ENCODE peak calls at places on chromosomes 6 and 20, in nine cellular contexts. One of them, this sample, is unnamed. For H3K4me1 and H3K27me3, the result is how much of the 10 kb centered on the place peaks cover.

GRCh38 chr6:144921206-144921975 is 636.3 kb downstream of the UTRN start:
- DNase-seq in GM23248: peak
- DNase-seq in Panc1: no peak
- DNase-seq in left ventricle myocardium inferior: no peak
- DNase-seq in uterus: no peak
- DNase-seq in upper lobe of left lung: no peak
- DNase-seq in cardiac muscle cell: no peak
- DNase-seq in tibial artery: no peak
- DNase-seq in SK-N-SH: no peak
- DNase-seq in this sample: no peak

GRCh38 chr20:55216525-55217242 is 741.3 kb downstream of the DOK5 start:
- DNase-seq in tibial artery: no peak
- DNase-seq in left ventricle myocardium inferior: no peak
- DNase-seq in upper lobe of left lung: no peak
- DNase-seq in Panc1: no peak
- DNase-seq in cardiac muscle cell: no peak
- DNase-seq in SK-N-SH: peak
- DNase-seq in uterus: no peak
- DNase-seq in GM23248: no peak
- DNase-seq in this sample: no peak

GRCh38 chr20:32614772-32615171 is 29.6 kb upstream of the NOL4L start:
- DNase-seq in GM23248: no peak
- DNase-seq in tibial artery: no peak
- DNase-seq in SK-N-SH: no peak
- DNase-seq in left ventricle myocardium inferior: no peak
- DNase-seq in Panc1: no peak
- DNase-seq in cardiac muscle cell: no peak
- DNase-seq in uterus: no peak
- DNase-seq in upper lobe of left lung: no peak
- DNase-seq in this sample: no peak

GRCh38 chr20:37480915-37481314 is 40.1 kb upstream of the NNAT start:
- DNase-seq in GM23248: no peak
- DNase-seq in Panc1: no peak
- DNase-seq in left ventricle myocardium inferior: no peak
- DNase-seq in SK-N-SH: no peak
- DNase-seq in upper lobe of left lung: no peak
- DNase-seq in tibial artery: peak
- DNase-seq in cardiac muscle cell: no peak
- DNase-seq in uterus: no peak
- DNase-seq in this sample: no peak

GRCh38 chr6:124963416-124964083 is 1.3 kb downstream of the RNF217 start:
- DNase-seq in Panc1: no peak
- DNase-seq in uterus: no peak
- DNase-seq in cardiac muscle cell: peak
- DNase-seq in GM23248: peak
- DNase-seq in left ventricle myocardium inferior: no peak
- DNase-seq in SK-N-SH: no peak
- DNase-seq in tibial artery: no peak
- DNase-seq in upper lobe of left lung: peak
- DNase-seq in this sample: peak

GRCh38 chr6:12610862-12611261 is 105.7 kb upstream of the PHACTR1 start:
- DNase-seq in Panc1: no peak
- DNase-seq in left ventricle myocardium inferior: no peak
- DNase-seq in cardiac muscle cell: no peak
- DNase-seq in uterus: no peak
- DNase-seq in GM23248: no peak
- DNase-seq in tibial artery: no peak
- DNase-seq in SK-N-SH: no peak
- DNase-seq in upper lobe of left lung: no peak
- DNase-seq in this sample: no peak

GRCh38 chr6:36735110-36735971 is 37.7 kb downstream of the RAB44 start:
- DNase-seq in GM23248: peak
- DNase-seq in uterus: peak
- DNase-seq in SK-N-SH: no peak
- DNase-seq in tibial artery: peak
- DNase-seq in upper lobe of left lung: peak
- DNase-seq in cardiac muscle cell: peak
- DNase-seq in left ventricle myocardium inferior: peak
- DNase-seq in Panc1: no peak
- DNase-seq in this sample: peak

GRCh38 chr20:10519361-10520048 is 84.4 kb downstream of the SLX4IP start:
- DNase-seq in left ventricle myocardium inferior: no peak
- DNase-seq in SK-N-SH: no peak
- DNase-seq in tibial artery: no peak
- DNase-seq in cardiac muscle cell: no peak
- DNase-seq in Panc1: no peak
- DNase-seq in GM23248: peak
- DNase-seq in uterus: no peak
- DNase-seq in upper lobe of left lung: no peak
- DNase-seq in this sample: no peak

GRCh38 chr6:41315943-41316342 is 19.5 kb upstream of the NCR2 start:
- DNase-seq in tibial artery: no peak
- DNase-seq in left ventricle myocardium inferior: no peak
- DNase-seq in uterus: no peak
- DNase-seq in upper lobe of left lung: no peak
- DNase-seq in GM23248: no peak
- DNase-seq in Panc1: no peak
- DNase-seq in SK-N-SH: no peak
- DNase-seq in cardiac muscle cell: no peak
- DNase-seq in this sample: no peak

GRCh38 chr20:57237006-57237953 is 29.2 kb downstream of the BMP7 start:
- DNase-seq in left ventricle myocardium inferior: no peak
- DNase-seq in upper lobe of left lung: no peak
- DNase-seq in tibial artery: no peak
- DNase-seq in GM23248: peak
- DNase-seq in SK-N-SH: no peak
- DNase-seq in Panc1: no peak
- DNase-seq in uterus: no peak
- DNase-seq in cardiac muscle cell: no peak
- DNase-seq in this sample: no peak

GRCh38 chr20:41476446-41476845 is 109.8 kb upstream of the EMILIN3 start:
- DNase-seq in GM23248: no peak
- DNase-seq in SK-N-SH: no peak
- DNase-seq in cardiac muscle cell: no peak
- DNase-seq in Panc1: no peak
- DNase-seq in left ventricle myocardium inferior: no peak
- DNase-seq in upper lobe of left lung: no peak
- DNase-seq in uterus: no peak
- DNase-seq in tibial artery: no peak
- DNase-seq in this sample: no peak

GRCh38 chr20:41479113-41479512 is 112.5 kb upstream of the EMILIN3 start:
- DNase-seq in upper lobe of left lung: no peak
- DNase-seq in tibial artery: no peak
- DNase-seq in GM23248: no peak
- DNase-seq in cardiac muscle cell: no peak
- DNase-seq in Panc1: no peak
- DNase-seq in left ventricle myocardium inferior: no peak
- DNase-seq in SK-N-SH: no peak
- DNase-seq in uterus: no peak
- DNase-seq in this sample: no peak

GRCh38 chr20:41480054-41480770 is 113.6 kb upstream of the EMILIN3 start:
- DNase-seq in Panc1: no peak
- DNase-seq in tibial artery: no peak
- DNase-seq in SK-N-SH: no peak
- DNase-seq in left ventricle myocardium inferior: no peak
- DNase-seq in upper lobe of left lung: no peak
- DNase-seq in GM23248: no peak
- DNase-seq in uterus: no peak
- DNase-seq in cardiac muscle cell: peak
- DNase-seq in this sample: no peak

GRCh38 chr20:41476013-41476441 is 109.4 kb upstream of the EMILIN3 start:
- DNase-seq in cardiac muscle cell: peak
- DNase-seq in Panc1: no peak
- DNase-seq in uterus: no peak
- DNase-seq in GM23248: peak
- DNase-seq in upper lobe of left lung: no peak
- DNase-seq in tibial artery: no peak
- DNase-seq in SK-N-SH: no peak
- DNase-seq in left ventricle myocardium inferior: no peak
- DNase-seq in this sample: peak

DNA sequence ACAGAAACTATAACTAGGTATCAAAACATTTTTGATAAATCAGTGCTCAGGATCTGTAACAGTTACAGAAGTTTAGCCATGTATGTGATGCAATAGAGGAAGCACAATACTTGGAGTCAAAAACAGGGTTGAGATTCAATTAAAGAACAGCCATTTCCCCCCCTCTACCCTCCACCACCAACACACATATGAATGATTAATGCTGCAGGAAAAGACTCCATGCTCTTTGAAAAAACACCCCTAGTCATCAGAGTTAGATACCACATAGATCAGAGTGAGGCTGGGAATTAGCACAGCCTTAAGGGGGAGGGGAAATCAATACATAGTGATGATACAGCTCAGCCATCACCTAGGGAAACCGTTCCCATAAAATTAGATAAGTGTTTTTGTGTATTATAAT is 108.9 kb upstream of the EMILIN3 start:
- DNase-seq in SK-N-SH: no peak
- DNase-seq in Panc1: no peak
- DNase-seq in tibial artery: no peak
- DNase-seq in cardiac muscle cell: peak
- DNase-seq in GM23248: peak
- DNase-seq in uterus: no peak
- DNase-seq in upper lobe of left lung: no peak
- DNase-seq in left ventricle myocardium inferior: no peak
- DNase-seq in this sample: no peak
- H3K4me1 ChIP-seq in SK-N-SH: under half
- H3K4me1 ChIP-seq in Panc1: under half
- H3K4me1 ChIP-seq in tibial artery: under half
- H3K4me1 ChIP-seq in cardiac muscle cell: under half
- H3K4me1 ChIP-seq in GM23248: under half
- H3K4me1 ChIP-seq in uterus: under half
- H3K4me1 ChIP-seq in upper lobe of left lung: under half
- H3K4me1 ChIP-seq in left ventricle myocardium inferior: under half
- H3K4me1 ChIP-seq in this sample: under half

DNA sequence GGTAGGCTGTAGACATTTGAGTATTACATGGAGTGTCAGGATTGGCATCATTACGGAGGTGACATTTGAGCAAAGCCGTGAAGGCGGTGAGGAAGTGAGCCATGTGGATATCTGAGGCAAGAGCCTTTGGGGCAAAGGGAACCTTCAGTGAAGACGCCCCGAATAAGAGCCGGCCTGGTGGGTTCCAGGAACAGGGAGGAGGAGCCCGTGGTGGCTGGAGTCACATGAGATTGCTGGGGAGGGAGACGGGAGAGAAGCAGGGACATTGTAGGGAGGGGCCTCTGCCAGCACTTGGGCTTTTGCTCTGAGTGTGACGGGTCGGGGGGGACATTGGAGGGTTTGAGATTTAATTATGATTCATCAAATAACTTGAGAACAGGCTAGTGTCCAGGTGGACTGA is 78.3 kb downstream of the PHACTR3 start:
- DNase-seq in Panc1: no peak
- DNase-seq in GM23248: no peak
- DNase-seq in left ventricle myocardium inferior: no peak
- DNase-seq in upper lobe of left lung: no peak
- DNase-seq in uterus: no peak
- DNase-seq in cardiac muscle cell: no peak
- DNase-seq in SK-N-SH: no peak
- DNase-seq in tibial artery: no peak
- DNase-seq in this sample: no peak
- H3K27me3 ChIP-seq in Panc1: under half
- H3K27me3 ChIP-seq in GM23248: under half
- H3K27me3 ChIP-seq in left ventricle myocardium inferior: under half
- H3K27me3 ChIP-seq in upper lobe of left lung: under half
- H3K27me3 ChIP-seq in uterus: under half
- H3K27me3 ChIP-seq in cardiac muscle cell: under half
- H3K27me3 ChIP-seq in SK-N-SH: under half
- H3K27me3 ChIP-seq in tibial artery: under half
- H3K27me3 ChIP-seq in this sample: under half

GRCh38 chr6:81565071-81565470 is 187.4 kb downstream of the TENT5A start:
- DNase-seq in GM23248: peak
- DNase-seq in cardiac muscle cell: peak
- DNase-seq in uterus: no peak
- DNase-seq in SK-N-SH: no peak
- DNase-seq in tibial artery: no peak
- DNase-seq in left ventricle myocardium inferior: no peak
- DNase-seq in Panc1: no peak
- DNase-seq in upper lobe of left lung: no peak
- DNase-seq in this sample: no peak

GRCh38 chr6:81570673-81571072 is 181.8 kb downstream of the TENT5A start:
- DNase-seq in SK-N-SH: no peak
- DNase-seq in upper lobe of left lung: no peak
- DNase-seq in uterus: no peak
- DNase-seq in GM23248: no peak
- DNase-seq in cardiac muscle cell: no peak
- DNase-seq in left ventricle myocardium inferior: no peak
- DNase-seq in Panc1: no peak
- DNase-seq in tibial artery: no peak
- DNase-seq in this sample: no peak

GRCh38 chr6:81572020-81572419 is 180.5 kb downstream of the TENT5A start:
- DNase-seq in Panc1: no peak
- DNase-seq in upper lobe of left lung: no peak
- DNase-seq in GM23248: no peak
- DNase-seq in uterus: no peak
- DNase-seq in SK-N-SH: no peak
- DNase-seq in left ventricle myocardium inferior: no peak
- DNase-seq in tibial artery: no peak
- DNase-seq in cardiac muscle cell: no peak
- DNase-seq in this sample: no peak

DNA sequence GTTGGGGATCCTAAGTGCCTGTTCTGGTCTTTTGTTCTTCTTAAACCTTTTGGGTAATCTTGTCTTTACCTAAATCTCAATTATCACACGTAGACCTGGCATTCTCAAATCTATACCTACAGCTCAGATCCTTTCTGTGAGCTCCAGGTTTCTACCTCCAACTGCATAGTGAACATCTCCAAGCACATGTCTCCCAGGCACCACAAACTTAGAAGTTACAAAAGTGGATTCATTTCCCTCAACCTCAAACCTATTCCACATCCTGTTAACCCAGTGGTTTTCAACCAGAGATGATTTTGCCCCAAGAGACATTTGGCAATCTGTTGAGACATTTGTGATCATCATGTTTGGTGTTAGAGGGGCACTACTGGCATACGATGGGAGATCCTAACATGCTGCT is 183.5 kb downstream of the TENT5A start:
- DNase-seq in cardiac muscle cell: no peak
- DNase-seq in left ventricle myocardium inferior: no peak
- DNase-seq in SK-N-SH: no peak
- DNase-seq in tibial artery: no peak
- DNase-seq in GM23248: no peak
- DNase-seq in upper lobe of left lung: no peak
- DNase-seq in Panc1: no peak
- DNase-seq in uterus: no peak
- DNase-seq in this sample: no peak
- H3K4me1 ChIP-seq in cardiac muscle cell: under half
- H3K4me1 ChIP-seq in left ventricle myocardium inferior: under half
- H3K4me1 ChIP-seq in SK-N-SH: under half
- H3K4me1 ChIP-seq in tibial artery: under half
- H3K4me1 ChIP-seq in GM23248: under half
- H3K4me1 ChIP-seq in upper lobe of left lung: under half
- H3K4me1 ChIP-seq in Panc1: under half
- H3K4me1 ChIP-seq in uterus: under half
- H3K4me1 ChIP-seq in this sample: under half

DNA sequence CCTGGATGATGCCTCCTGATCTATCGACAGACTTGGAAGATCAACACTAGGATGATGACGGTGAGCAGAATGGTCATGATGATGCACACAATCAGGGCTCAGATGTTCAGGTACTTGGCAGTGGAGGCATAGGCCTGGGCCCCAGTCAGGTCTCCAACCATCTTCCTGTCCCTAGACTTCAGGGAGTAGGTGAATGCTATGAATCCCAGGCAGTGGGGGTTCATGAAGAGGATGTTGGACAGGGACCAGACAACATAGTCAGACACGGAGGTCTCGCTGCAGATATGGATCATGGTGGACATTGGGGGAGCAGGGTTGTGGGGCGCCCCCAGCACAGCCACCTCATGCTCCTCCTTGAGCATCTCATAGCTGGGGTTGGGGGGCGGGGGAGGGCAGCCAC is 27.5 kb downstream of the HLA-F start:
- DNase-seq in GM23248: no peak
- DNase-seq in upper lobe of left lung: no peak
- DNase-seq in Panc1: no peak
- DNase-seq in uterus: no peak
- DNase-seq in left ventricle myocardium inferior: no peak
- DNase-seq in SK-N-SH: no peak
- DNase-seq in tibial artery: no peak
- DNase-seq in cardiac muscle cell: no peak
- DNase-seq in this sample: no peak
- H3K27me3 ChIP-seq in GM23248: under half
- H3K27me3 ChIP-seq in upper lobe of left lung: under half
- H3K27me3 ChIP-seq in Panc1: under half
- H3K27me3 ChIP-seq in uterus: under half
- H3K27me3 ChIP-seq in left ventricle myocardium inferior: under half
- H3K27me3 ChIP-seq in SK-N-SH: under half
- H3K27me3 ChIP-seq in tibial artery: under half
- H3K27me3 ChIP-seq in cardiac muscle cell: half or more
- H3K27me3 ChIP-seq in this sample: under half